ENCODE peak calls at places on chromosomes 11 and 22, in ten cellular contexts. One of them, this sample, is unnamed.

GRCh38 chr11:21820176-21820575 is 372.7 kb upstream of the ANO5 start:
- DNase-seq in left ventricle myocardium inferior: no peak
- DNase-seq in activated CD4-positive, alpha-beta T cell treated with anti-CD3 and anti-CD28 coated beads, Interleukin-2, amount 50 U/mL, for 48 hours: no peak
- DNase-seq in activated CD4-positive, CD25-positive, alpha-beta regulatory T cell: no peak
- DNase-seq in HEK293T: no peak
- DNase-seq in epithelial cell of esophagus: no peak
- DNase-seq in activated naive CD8-positive, alpha-beta T cell treated with anti-CD3 and anti-CD28 coated beads for 36 hours: no peak
- DNase-seq in HTR-8/SVneo: no peak
- DNase-seq in activated T-helper 2 cell treated with anti-CD3 and anti-CD28 coated beads, Interferon-gamma antibody, Interleukin-2, Interleukin-4, amounts not matched to agents 10 μg/mL and 5 μg/mL and 100 μg/mL, durations not matched to agents 14 hours and 24 hours and 36 hours: no peak
- DNase-seq in sciatic nerve: no peak
- DNase-seq in this sample: no peak

GRCh38 chr22:47259990-47260389 is 497.5 kb downstream of the TBC1D22A start:
- DNase-seq in HEK293T: no peak
- DNase-seq in epithelial cell of esophagus: no peak
- DNase-seq in activated CD4-positive, alpha-beta T cell treated with anti-CD3 and anti-CD28 coated beads, Interleukin-2, amount 50 U/mL, for 48 hours: no peak
- DNase-seq in sciatic nerve: no peak
- DNase-seq in activated T-helper 2 cell treated with anti-CD3 and anti-CD28 coated beads, Interferon-gamma antibody, Interleukin-2, Interleukin-4, amounts not matched to agents 10 μg/mL and 5 μg/mL and 100 μg/mL, durations not matched to agents 14 hours and 24 hours and 36 hours: no peak
- DNase-seq in HTR-8/SVneo: no peak
- DNase-seq in activated naive CD8-positive, alpha-beta T cell treated with anti-CD3 and anti-CD28 coated beads for 36 hours: no peak
- DNase-seq in activated CD4-positive, CD25-positive, alpha-beta regulatory T cell: no peak
- DNase-seq in left ventricle myocardium inferior: no peak
- DNase-seq in this sample: no peak

GRCh38 chr11:109849946-109850345 is 243.2 kb upstream of the ZC3H12C start:
- DNase-seq in activated naive CD8-positive, alpha-beta T cell treated with anti-CD3 and anti-CD28 coated beads for 36 hours: no peak
- DNase-seq in sciatic nerve: no peak
- DNase-seq in activated CD4-positive, alpha-beta T cell treated with anti-CD3 and anti-CD28 coated beads, Interleukin-2, amount 50 U/mL, for 48 hours: no peak
- DNase-seq in activated CD4-positive, CD25-positive, alpha-beta regulatory T cell: no peak
- DNase-seq in epithelial cell of esophagus: no peak
- DNase-seq in HTR-8/SVneo: no peak
- DNase-seq in HEK293T: no peak
- DNase-seq in left ventricle myocardium inferior: no peak
- DNase-seq in activated T-helper 2 cell treated with anti-CD3 and anti-CD28 coated beads, Interferon-gamma antibody, Interleukin-2, Interleukin-4, amounts not matched to agents 10 μg/mL and 5 μg/mL and 100 μg/mL, durations not matched to agents 14 hours and 24 hours and 36 hours: no peak
- DNase-seq in this sample: no peak

GRCh38 chr22:27990879-27991278 is 71.8 kb upstream of the PITPNB start:
- DNase-seq in epithelial cell of esophagus: peak
- DNase-seq in left ventricle myocardium inferior: peak
- DNase-seq in activated CD4-positive, alpha-beta T cell treated with anti-CD3 and anti-CD28 coated beads, Interleukin-2, amount 50 U/mL, for 48 hours: no peak
- DNase-seq in activated T-helper 2 cell treated with anti-CD3 and anti-CD28 coated beads, Interferon-gamma antibody, Interleukin-2, Interleukin-4, amounts not matched to agents 10 μg/mL and 5 μg/mL and 100 μg/mL, durations not matched to agents 14 hours and 24 hours and 36 hours: no peak
- DNase-seq in activated naive CD8-positive, alpha-beta T cell treated with anti-CD3 and anti-CD28 coated beads for 36 hours: no peak
- DNase-seq in HTR-8/SVneo: peak
- DNase-seq in sciatic nerve: peak
- DNase-seq in HEK293T: peak
- DNase-seq in activated CD4-positive, CD25-positive, alpha-beta regulatory T cell: no peak
- DNase-seq in this sample: no peak

GRCh38 chr11:60899021-60899936 is 7.1 kb downstream of the PRPF19 start:
- DNase-seq in activated CD4-positive, alpha-beta T cell treated with anti-CD3 and anti-CD28 coated beads, Interleukin-2, amount 50 U/mL, for 48 hours: no peak
- DNase-seq in HEK293T: peak
- DNase-seq in activated CD4-positive, CD25-positive, alpha-beta regulatory T cell: no peak
- DNase-seq in left ventricle myocardium inferior: no peak
- DNase-seq in epithelial cell of esophagus: peak
- DNase-seq in sciatic nerve: no peak
- DNase-seq in HTR-8/SVneo: peak
- DNase-seq in activated naive CD8-positive, alpha-beta T cell treated with anti-CD3 and anti-CD28 coated beads for 36 hours: no peak
- DNase-seq in activated T-helper 2 cell treated with anti-CD3 and anti-CD28 coated beads, Interferon-gamma antibody, Interleukin-2, Interleukin-4, amounts not matched to agents 10 μg/mL and 5 μg/mL and 100 μg/mL, durations not matched to agents 14 hours and 24 hours and 36 hours: no peak
- DNase-seq in this sample: peak

GRCh38 chr11:63999349-64000025 is 13.2 kb downstream of the OTUB1 start:
- DNase-seq in epithelial cell of esophagus: peak
- DNase-seq in sciatic nerve: peak
- DNase-seq in activated T-helper 2 cell treated with anti-CD3 and anti-CD28 coated beads, Interferon-gamma antibody, Interleukin-2, Interleukin-4, amounts not matched to agents 10 μg/mL and 5 μg/mL and 100 μg/mL, durations not matched to agents 14 hours and 24 hours and 36 hours: peak
- DNase-seq in left ventricle myocardium inferior: peak
- DNase-seq in HTR-8/SVneo: no peak
- DNase-seq in HEK293T: no peak
- DNase-seq in activated naive CD8-positive, alpha-beta T cell treated with anti-CD3 and anti-CD28 coated beads for 36 hours: peak
- DNase-seq in activated CD4-positive, CD25-positive, alpha-beta regulatory T cell: peak
- DNase-seq in activated CD4-positive, alpha-beta T cell treated with anti-CD3 and anti-CD28 coated beads, Interleukin-2, amount 50 U/mL, for 48 hours: peak
- DNase-seq in this sample: no peak

GRCh38 chr11:122804161-122804560 is 34.1 kb upstream of the CRTAM start:
- DNase-seq in sciatic nerve: no peak
- DNase-seq in HEK293T: no peak
- DNase-seq in activated naive CD8-positive, alpha-beta T cell treated with anti-CD3 and anti-CD28 coated beads for 36 hours: no peak
- DNase-seq in activated T-helper 2 cell treated with anti-CD3 and anti-CD28 coated beads, Interferon-gamma antibody, Interleukin-2, Interleukin-4, amounts not matched to agents 10 μg/mL and 5 μg/mL and 100 μg/mL, durations not matched to agents 14 hours and 24 hours and 36 hours: no peak
- DNase-seq in activated CD4-positive, CD25-positive, alpha-beta regulatory T cell: no peak
- DNase-seq in HTR-8/SVneo: no peak
- DNase-seq in left ventricle myocardium inferior: no peak
- DNase-seq in epithelial cell of esophagus: peak
- DNase-seq in activated CD4-positive, alpha-beta T cell treated with anti-CD3 and anti-CD28 coated beads, Interleukin-2, amount 50 U/mL, for 48 hours: no peak
- DNase-seq in this sample: no peak

GRCh38 chr22:22893891-22894739 is 6.5 kb downstream of the IGLL5 start:
- DNase-seq in activated T-helper 2 cell treated with anti-CD3 and anti-CD28 coated beads, Interferon-gamma antibody, Interleukin-2, Interleukin-4, amounts not matched to agents 10 μg/mL and 5 μg/mL and 100 μg/mL, durations not matched to agents 14 hours and 24 hours and 36 hours: no peak
- DNase-seq in HTR-8/SVneo: no peak
- DNase-seq in activated CD4-positive, CD25-positive, alpha-beta regulatory T cell: no peak
- DNase-seq in activated naive CD8-positive, alpha-beta T cell treated with anti-CD3 and anti-CD28 coated beads for 36 hours: no peak
- DNase-seq in activated CD4-positive, alpha-beta T cell treated with anti-CD3 and anti-CD28 coated beads, Interleukin-2, amount 50 U/mL, for 48 hours: no peak
- DNase-seq in HEK293T: no peak
- DNase-seq in sciatic nerve: peak
- DNase-seq in epithelial cell of esophagus: no peak
- DNase-seq in left ventricle myocardium inferior: no peak
- DNase-seq in this sample: no peak

GRCh38 chr22:43396934-43397457 is 14.8 kb upstream of the MPPED1 start:
- DNase-seq in activated naive CD8-positive, alpha-beta T cell treated with anti-CD3 and anti-CD28 coated beads for 36 hours: no peak
- DNase-seq in left ventricle myocardium inferior: no peak
- DNase-seq in HTR-8/SVneo: no peak
- DNase-seq in activated CD4-positive, CD25-positive, alpha-beta regulatory T cell: no peak
- DNase-seq in activated T-helper 2 cell treated with anti-CD3 and anti-CD28 coated beads, Interferon-gamma antibody, Interleukin-2, Interleukin-4, amounts not matched to agents 10 μg/mL and 5 μg/mL and 100 μg/mL, durations not matched to agents 14 hours and 24 hours and 36 hours: no peak
- DNase-seq in sciatic nerve: no peak
- DNase-seq in HEK293T: no peak
- DNase-seq in activated CD4-positive, alpha-beta T cell treated with anti-CD3 and anti-CD28 coated beads, Interleukin-2, amount 50 U/mL, for 48 hours: no peak
- DNase-seq in epithelial cell of esophagus: no peak
- DNase-seq in this sample: no peak

GRCh38 chr11:61279934-61280656 is 15.0 kb downstream of the VWCE start:
- DNase-seq in epithelial cell of esophagus: peak
- DNase-seq in left ventricle myocardium inferior: no peak
- DNase-seq in activated naive CD8-positive, alpha-beta T cell treated with anti-CD3 and anti-CD28 coated beads for 36 hours: no peak
- DNase-seq in activated T-helper 2 cell treated with anti-CD3 and anti-CD28 coated beads, Interferon-gamma antibody, Interleukin-2, Interleukin-4, amounts not matched to agents 10 μg/mL and 5 μg/mL and 100 μg/mL, durations not matched to agents 14 hours and 24 hours and 36 hours: no peak
- DNase-seq in activated CD4-positive, CD25-positive, alpha-beta regulatory T cell: no peak
- DNase-seq in HEK293T: no peak
- DNase-seq in activated CD4-positive, alpha-beta T cell treated with anti-CD3 and anti-CD28 coated beads, Interleukin-2, amount 50 U/mL, for 48 hours: no peak
- DNase-seq in HTR-8/SVneo: no peak
- DNase-seq in sciatic nerve: no peak
- DNase-seq in this sample: no peak

GRCh38 chr11:44226472-44226871 is 83.5 kb downstream of the ALX4 start:
- DNase-seq in activated CD4-positive, alpha-beta T cell treated with anti-CD3 and anti-CD28 coated beads, Interleukin-2, amount 50 U/mL, for 48 hours: no peak
- DNase-seq in sciatic nerve: no peak
- DNase-seq in activated naive CD8-positive, alpha-beta T cell treated with anti-CD3 and anti-CD28 coated beads for 36 hours: no peak
- DNase-seq in HEK293T: no peak
- DNase-seq in left ventricle myocardium inferior: no peak
- DNase-seq in epithelial cell of esophagus: no peak
- DNase-seq in activated T-helper 2 cell treated with anti-CD3 and anti-CD28 coated beads, Interferon-gamma antibody, Interleukin-2, Interleukin-4, amounts not matched to agents 10 μg/mL and 5 μg/mL and 100 μg/mL, durations not matched to agents 14 hours and 24 hours and 36 hours: no peak
- DNase-seq in HTR-8/SVneo: no peak
- DNase-seq in activated CD4-positive, CD25-positive, alpha-beta regulatory T cell: no peak
- DNase-seq in this sample: no peak

GRCh38 chr22:40224702-40225101 is 47.0 kb downstream of the TNRC6B start:
- DNase-seq in activated naive CD8-positive, alpha-beta T cell treated with anti-CD3 and anti-CD28 coated beads for 36 hours: peak
- DNase-seq in activated T-helper 2 cell treated with anti-CD3 and anti-CD28 coated beads, Interferon-gamma antibody, Interleukin-2, Interleukin-4, amounts not matched to agents 10 μg/mL and 5 μg/mL and 100 μg/mL, durations not matched to agents 14 hours and 24 hours and 36 hours: no peak
- DNase-seq in activated CD4-positive, alpha-beta T cell treated with anti-CD3 and anti-CD28 coated beads, Interleukin-2, amount 50 U/mL, for 48 hours: peak
- DNase-seq in epithelial cell of esophagus: peak
- DNase-seq in HEK293T: no peak
- DNase-seq in HTR-8/SVneo: no peak
- DNase-seq in left ventricle myocardium inferior: no peak
- DNase-seq in activated CD4-positive, CD25-positive, alpha-beta regulatory T cell: no peak
- DNase-seq in sciatic nerve: no peak
- DNase-seq in this sample: no peak

GRCh38 chr22:34113381-34113780 is 193.1 kb upstream of the LARGE1 start:
- DNase-seq in activated CD4-positive, alpha-beta T cell treated with anti-CD3 and anti-CD28 coated beads, Interleukin-2, amount 50 U/mL, for 48 hours: no peak
- DNase-seq in activated naive CD8-positive, alpha-beta T cell treated with anti-CD3 and anti-CD28 coated beads for 36 hours: no peak
- DNase-seq in sciatic nerve: no peak
- DNase-seq in HTR-8/SVneo: no peak
- DNase-seq in left ventricle myocardium inferior: no peak
- DNase-seq in epithelial cell of esophagus: no peak
- DNase-seq in HEK293T: no peak
- DNase-seq in activated T-helper 2 cell treated with anti-CD3 and anti-CD28 coated beads, Interferon-gamma antibody, Interleukin-2, Interleukin-4, amounts not matched to agents 10 μg/mL and 5 μg/mL and 100 μg/mL, durations not matched to agents 14 hours and 24 hours and 36 hours: no peak
- DNase-seq in activated CD4-positive, CD25-positive, alpha-beta regulatory T cell: no peak
- DNase-seq in this sample: no peak

GRCh38 chr11:67302571-67303131 is 679 bp upstream of the SSH3 start:
- DNase-seq in activated CD4-positive, CD25-positive, alpha-beta regulatory T cell: no peak
- DNase-seq in activated T-helper 2 cell treated with anti-CD3 and anti-CD28 coated beads, Interferon-gamma antibody, Interleukin-2, Interleukin-4, amounts not matched to agents 10 μg/mL and 5 μg/mL and 100 μg/mL, durations not matched to agents 14 hours and 24 hours and 36 hours: no peak
- DNase-seq in HEK293T: no peak
- DNase-seq in activated naive CD8-positive, alpha-beta T cell treated with anti-CD3 and anti-CD28 coated beads for 36 hours: no peak
- DNase-seq in epithelial cell of esophagus: peak
- DNase-seq in activated CD4-positive, alpha-beta T cell treated with anti-CD3 and anti-CD28 coated beads, Interleukin-2, amount 50 U/mL, for 48 hours: no peak
- DNase-seq in sciatic nerve: peak
- DNase-seq in left ventricle myocardium inferior: no peak
- DNase-seq in HTR-8/SVneo: no peak
- DNase-seq in this sample: no peak

GRCh38 chr11:67382481-67383136 is 9.2 kb upstream of the RAD9A start:
- DNase-seq in HEK293T: peak
- DNase-seq in activated CD4-positive, alpha-beta T cell treated with anti-CD3 and anti-CD28 coated beads, Interleukin-2, amount 50 U/mL, for 48 hours: peak
- DNase-seq in sciatic nerve: peak
- DNase-seq in activated T-helper 2 cell treated with anti-CD3 and anti-CD28 coated beads, Interferon-gamma antibody, Interleukin-2, Interleukin-4, amounts not matched to agents 10 μg/mL and 5 μg/mL and 100 μg/mL, durations not matched to agents 14 hours and 24 hours and 36 hours: peak
- DNase-seq in epithelial cell of esophagus: peak
- DNase-seq in activated naive CD8-positive, alpha-beta T cell treated with anti-CD3 and anti-CD28 coated beads for 36 hours: peak
- DNase-seq in left ventricle myocardium inferior: peak
- DNase-seq in HTR-8/SVneo: peak
- DNase-seq in activated CD4-positive, CD25-positive, alpha-beta regulatory T cell: peak
- DNase-seq in this sample: peak

GRCh38 chr11:11065396-11065795 is 207.5 kb upstream of the ZBED5 start:
- DNase-seq in left ventricle myocardium inferior: no peak
- DNase-seq in HTR-8/SVneo: no peak
- DNase-seq in epithelial cell of esophagus: no peak
- DNase-seq in HEK293T: no peak
- DNase-seq in activated naive CD8-positive, alpha-beta T cell treated with anti-CD3 and anti-CD28 coated beads for 36 hours: no peak
- DNase-seq in activated CD4-positive, CD25-positive, alpha-beta regulatory T cell: no peak
- DNase-seq in sciatic nerve: no peak
- DNase-seq in activated CD4-positive, alpha-beta T cell treated with anti-CD3 and anti-CD28 coated beads, Interleukin-2, amount 50 U/mL, for 48 hours: no peak
- DNase-seq in activated T-helper 2 cell treated with anti-CD3 and anti-CD28 coated beads, Interferon-gamma antibody, Interleukin-2, Interleukin-4, amounts not matched to agents 10 μg/mL and 5 μg/mL and 100 μg/mL, durations not matched to agents 14 hours and 24 hours and 36 hours: no peak
- DNase-seq in this sample: no peak

GRCh38 chr11:86672007-86672621 is at the start of gene ME3:
- DNase-seq in HEK293T: no peak
- DNase-seq in HTR-8/SVneo: peak
- DNase-seq in epithelial cell of esophagus: peak
- DNase-seq in left ventricle myocardium inferior: peak
- DNase-seq in sciatic nerve: peak
- DNase-seq in activated T-helper 2 cell treated with anti-CD3 and anti-CD28 coated beads, Interferon-gamma antibody, Interleukin-2, Interleukin-4, amounts not matched to agents 10 μg/mL and 5 μg/mL and 100 μg/mL, durations not matched to agents 14 hours and 24 hours and 36 hours: peak
- DNase-seq in activated naive CD8-positive, alpha-beta T cell treated with anti-CD3 and anti-CD28 coated beads for 36 hours: peak
- DNase-seq in activated CD4-positive, alpha-beta T cell treated with anti-CD3 and anti-CD28 coated beads, Interleukin-2, amount 50 U/mL, for 48 hours: peak
- DNase-seq in activated CD4-positive, CD25-positive, alpha-beta regulatory T cell: no peak
- DNase-seq in this sample: no peak

GRCh38 chr11:130802567-130802966 is 113.7 kb downstream of the SNX19 start:
- DNase-seq in HEK293T: no peak
- DNase-seq in sciatic nerve: no peak
- DNase-seq in activated CD4-positive, CD25-positive, alpha-beta regulatory T cell: no peak
- DNase-seq in activated T-helper 2 cell treated with anti-CD3 and anti-CD28 coated beads, Interferon-gamma antibody, Interleukin-2, Interleukin-4, amounts not matched to agents 10 μg/mL and 5 μg/mL and 100 μg/mL, durations not matched to agents 14 hours and 24 hours and 36 hours: no peak
- DNase-seq in activated CD4-positive, alpha-beta T cell treated with anti-CD3 and anti-CD28 coated beads, Interleukin-2, amount 50 U/mL, for 48 hours: no peak
- DNase-seq in epithelial cell of esophagus: no peak
- DNase-seq in activated naive CD8-positive, alpha-beta T cell treated with anti-CD3 and anti-CD28 coated beads for 36 hours: no peak
- DNase-seq in left ventricle myocardium inferior: no peak
- DNase-seq in HTR-8/SVneo: no peak
- DNase-seq in this sample: no peak

GRCh38 chr11:72703281-72704008 is 29.2 kb upstream of the PDE2A start:
- DNase-seq in sciatic nerve: peak
- DNase-seq in activated T-helper 2 cell treated with anti-CD3 and anti-CD28 coated beads, Interferon-gamma antibody, Interleukin-2, Interleukin-4, amounts not matched to agents 10 μg/mL and 5 μg/mL and 100 μg/mL, durations not matched to agents 14 hours and 24 hours and 36 hours: no peak
- DNase-seq in activated CD4-positive, alpha-beta T cell treated with anti-CD3 and anti-CD28 coated beads, Interleukin-2, amount 50 U/mL, for 48 hours: no peak
- DNase-seq in epithelial cell of esophagus: no peak
- DNase-seq in HTR-8/SVneo: no peak
- DNase-seq in HEK293T: no peak
- DNase-seq in left ventricle myocardium inferior: peak
- DNase-seq in activated naive CD8-positive, alpha-beta T cell treated with anti-CD3 and anti-CD28 coated beads for 36 hours: no peak
- DNase-seq in activated CD4-positive, CD25-positive, alpha-beta regulatory T cell: no peak
- DNase-seq in this sample: no peak

GRCh38 chr22:44522526-44523170 is 24.6 kb upstream of the RTL6 start:
- DNase-seq in HTR-8/SVneo: no peak
- DNase-seq in left ventricle myocardium inferior: no peak
- DNase-seq in epithelial cell of esophagus: no peak
- DNase-seq in activated CD4-positive, alpha-beta T cell treated with anti-CD3 and anti-CD28 coated beads, Interleukin-2, amount 50 U/mL, for 48 hours: no peak
- DNase-seq in HEK293T: no peak
- DNase-seq in activated naive CD8-positive, alpha-beta T cell treated with anti-CD3 and anti-CD28 coated beads for 36 hours: no peak
- DNase-seq in activated CD4-positive, CD25-positive, alpha-beta regulatory T cell: no peak
- DNase-seq in activated T-helper 2 cell treated with anti-CD3 and anti-CD28 coated beads, Interferon-gamma antibody, Interleukin-2, Interleukin-4, amounts not matched to agents 10 μg/mL and 5 μg/mL and 100 μg/mL, durations not matched to agents 14 hours and 24 hours and 36 hours: no peak
- DNase-seq in sciatic nerve: no peak
- DNase-seq in this sample: no peak

GRCh38 chr22:40235418-40235817 is 57.7 kb downstream of the TNRC6B start:
- DNase-seq in activated CD4-positive, alpha-beta T cell treated with anti-CD3 and anti-CD28 coated beads, Interleukin-2, amount 50 U/mL, for 48 hours: no peak
- DNase-seq in activated CD4-positive, CD25-positive, alpha-beta regulatory T cell: no peak
- DNase-seq in left ventricle myocardium inferior: no peak
- DNase-seq in epithelial cell of esophagus: no peak
- DNase-seq in activated naive CD8-positive, alpha-beta T cell treated with anti-CD3 and anti-CD28 coated beads for 36 hours: no peak
- DNase-seq in sciatic nerve: no peak
- DNase-seq in activated T-helper 2 cell treated with anti-CD3 and anti-CD28 coated beads, Interferon-gamma antibody, Interleukin-2, Interleukin-4, amounts not matched to agents 10 μg/mL and 5 μg/mL and 100 μg/mL, durations not matched to agents 14 hours and 24 hours and 36 hours: no peak
- DNase-seq in HTR-8/SVneo: no peak
- DNase-seq in HEK293T: no peak
- DNase-seq in this sample: no peak

GRCh38 chr22:26777402-26777801 is 120.0 kb downstream of the MIAT start:
- DNase-seq in activated CD4-positive, CD25-positive, alpha-beta regulatory T cell: no peak
- DNase-seq in left ventricle myocardium inferior: no peak
- DNase-seq in HTR-8/SVneo: peak
- DNase-seq in activated CD4-positive, alpha-beta T cell treated with anti-CD3 and anti-CD28 coated beads, Interleukin-2, amount 50 U/mL, for 48 hours: no peak
- DNase-seq in activated naive CD8-positive, alpha-beta T cell treated with anti-CD3 and anti-CD28 coated beads for 36 hours: no peak
- DNase-seq in sciatic nerve: no peak
- DNase-seq in HEK293T: no peak
- DNase-seq in epithelial cell of esophagus: no peak
- DNase-seq in activated T-helper 2 cell treated with anti-CD3 and anti-CD28 coated beads, Interferon-gamma antibody, Interleukin-2, Interleukin-4, amounts not matched to agents 10 μg/mL and 5 μg/mL and 100 μg/mL, durations not matched to agents 14 hours and 24 hours and 36 hours: no peak
- DNase-seq in this sample: no peak

GRCh38 chr11:69385832-69386415 is 92.0 kb downstream of the MYEOV start:
- DNase-seq in activated CD4-positive, alpha-beta T cell treated with anti-CD3 and anti-CD28 coated beads, Interleukin-2, amount 50 U/mL, for 48 hours: no peak
- DNase-seq in epithelial cell of esophagus: no peak
- DNase-seq in activated T-helper 2 cell treated with anti-CD3 and anti-CD28 coated beads, Interferon-gamma antibody, Interleukin-2, Interleukin-4, amounts not matched to agents 10 μg/mL and 5 μg/mL and 100 μg/mL, durations not matched to agents 14 hours and 24 hours and 36 hours: no peak
- DNase-seq in left ventricle myocardium inferior: no peak
- DNase-seq in activated naive CD8-positive, alpha-beta T cell treated with anti-CD3 and anti-CD28 coated beads for 36 hours: no peak
- DNase-seq in sciatic nerve: no peak
- DNase-seq in HTR-8/SVneo: no peak
- DNase-seq in HEK293T: no peak
- DNase-seq in activated CD4-positive, CD25-positive, alpha-beta regulatory T cell: no peak
- DNase-seq in this sample: no peak

GRCh38 chr11:35873721-35874120 is 70.1 kb upstream of the LDLRAD3 start:
- DNase-seq in sciatic nerve: no peak
- DNase-seq in HTR-8/SVneo: no peak
- DNase-seq in epithelial cell of esophagus: peak
- DNase-seq in HEK293T: no peak
- DNase-seq in activated CD4-positive, alpha-beta T cell treated with anti-CD3 and anti-CD28 coated beads, Interleukin-2, amount 50 U/mL, for 48 hours: no peak
- DNase-seq in activated naive CD8-positive, alpha-beta T cell treated with anti-CD3 and anti-CD28 coated beads for 36 hours: no peak
- DNase-seq in left ventricle myocardium inferior: no peak
- DNase-seq in activated CD4-positive, CD25-positive, alpha-beta regulatory T cell: no peak
- DNase-seq in activated T-helper 2 cell treated with anti-CD3 and anti-CD28 coated beads, Interferon-gamma antibody, Interleukin-2, Interleukin-4, amounts not matched to agents 10 μg/mL and 5 μg/mL and 100 μg/mL, durations not matched to agents 14 hours and 24 hours and 36 hours: no peak
- DNase-seq in this sample: no peak

GRCh38 chr11:10456519-10456918 is 1.5 kb downstream of the AMPD3 start:
- DNase-seq in HTR-8/SVneo: no peak
- DNase-seq in epithelial cell of esophagus: no peak
- DNase-seq in activated T-helper 2 cell treated with anti-CD3 and anti-CD28 coated beads, Interferon-gamma antibody, Interleukin-2, Interleukin-4, amounts not matched to agents 10 μg/mL and 5 μg/mL and 100 μg/mL, durations not matched to agents 14 hours and 24 hours and 36 hours: peak
- DNase-seq in activated naive CD8-positive, alpha-beta T cell treated with anti-CD3 and anti-CD28 coated beads for 36 hours: no peak
- DNase-seq in sciatic nerve: no peak
- DNase-seq in activated CD4-positive, alpha-beta T cell treated with anti-CD3 and anti-CD28 coated beads, Interleukin-2, amount 50 U/mL, for 48 hours: no peak
- DNase-seq in left ventricle myocardium inferior: no peak
- DNase-seq in HEK293T: no peak
- DNase-seq in activated CD4-positive, CD25-positive, alpha-beta regulatory T cell: no peak
- DNase-seq in this sample: no peak

GRCh38 chr11:128520206-128520885 is 67.0 kb downstream of the ETS1 start:
- DNase-seq in activated CD4-positive, CD25-positive, alpha-beta regulatory T cell: no peak
- DNase-seq in epithelial cell of esophagus: no peak
- DNase-seq in activated T-helper 2 cell treated with anti-CD3 and anti-CD28 coated beads, Interferon-gamma antibody, Interleukin-2, Interleukin-4, amounts not matched to agents 10 μg/mL and 5 μg/mL and 100 μg/mL, durations not matched to agents 14 hours and 24 hours and 36 hours: no peak
- DNase-seq in HTR-8/SVneo: no peak
- DNase-seq in sciatic nerve: no peak
- DNase-seq in HEK293T: no peak
- DNase-seq in activated CD4-positive, alpha-beta T cell treated with anti-CD3 and anti-CD28 coated beads, Interleukin-2, amount 50 U/mL, for 48 hours: no peak
- DNase-seq in left ventricle myocardium inferior: no peak
- DNase-seq in activated naive CD8-positive, alpha-beta T cell treated with anti-CD3 and anti-CD28 coated beads for 36 hours: no peak
- DNase-seq in this sample: no peak

GRCh38 chr22:48923165-48923875 is 904.4 kb downstream of the BRD1 start:
- DNase-seq in HTR-8/SVneo: no peak
- DNase-seq in epithelial cell of esophagus: no peak
- DNase-seq in sciatic nerve: no peak
- DNase-seq in left ventricle myocardium inferior: no peak
- DNase-seq in HEK293T: no peak
- DNase-seq in activated CD4-positive, alpha-beta T cell treated with anti-CD3 and anti-CD28 coated beads, Interleukin-2, amount 50 U/mL, for 48 hours: no peak
- DNase-seq in activated CD4-positive, CD25-positive, alpha-beta regulatory T cell: no peak
- DNase-seq in activated T-helper 2 cell treated with anti-CD3 and anti-CD28 coated beads, Interferon-gamma antibody, Interleukin-2, Interleukin-4, amounts not matched to agents 10 μg/mL and 5 μg/mL and 100 μg/mL, durations not matched to agents 14 hours and 24 hours and 36 hours: no peak
- DNase-seq in activated naive CD8-positive, alpha-beta T cell treated with anti-CD3 and anti-CD28 coated beads for 36 hours: no peak
- DNase-seq in this sample: no peak

GRCh38 chr11:111066861-111067260 is 178.7 kb upstream of the POU2AF2 start:
- DNase-seq in HTR-8/SVneo: no peak
- DNase-seq in activated T-helper 2 cell treated with anti-CD3 and anti-CD28 coated beads, Interferon-gamma antibody, Interleukin-2, Interleukin-4, amounts not matched to agents 10 μg/mL and 5 μg/mL and 100 μg/mL, durations not matched to agents 14 hours and 24 hours and 36 hours: no peak
- DNase-seq in activated CD4-positive, CD25-positive, alpha-beta regulatory T cell: no peak
- DNase-seq in activated naive CD8-positive, alpha-beta T cell treated with anti-CD3 and anti-CD28 coated beads for 36 hours: no peak
- DNase-seq in sciatic nerve: no peak
- DNase-seq in activated CD4-positive, alpha-beta T cell treated with anti-CD3 and anti-CD28 coated beads, Interleukin-2, amount 50 U/mL, for 48 hours: no peak
- DNase-seq in left ventricle myocardium inferior: no peak
- DNase-seq in epithelial cell of esophagus: no peak
- DNase-seq in HEK293T: no peak
- DNase-seq in this sample: no peak